ENCODE peak calls at places on chromosomes 1 and 21, in four cellular contexts. One of them, this sample, is unnamed.

GRCh38 chr1:229130028-229130668 is 140.8 kb upstream of the RAB4A start:
- DNase-seq in cardiac muscle cell: no peak
- DNase-seq in right atrium auricular region: no peak
- DNase-seq in IMR-90: no peak
- DNase-seq in this sample: no peak

GRCh38 chr1:1947493-1947892 is 28.4 kb upstream of the TMEM52 start:
- DNase-seq in IMR-90: no peak
- DNase-seq in right atrium auricular region: no peak
- DNase-seq in cardiac muscle cell: no peak
- DNase-seq in this sample: no peak

GRCh38 chr1:226026833-226027232 is 27.7 kb upstream of the SDE2 start:
- DNase-seq in IMR-90: no peak
- DNase-seq in cardiac muscle cell: no peak
- DNase-seq in right atrium auricular region: no peak
- DNase-seq in this sample: no peak

GRCh38 chr1:184242507-184242943 is 144.3 kb upstream of the C1orf21 start:
- DNase-seq in right atrium auricular region: no peak
- DNase-seq in cardiac muscle cell: peak
- DNase-seq in IMR-90: peak
- DNase-seq in this sample: no peak

GRCh38 chr1:16173447-16174260 is 17.8 kb upstream of the EPHA2 start:
- DNase-seq in IMR-90: peak
- DNase-seq in right atrium auricular region: no peak
- DNase-seq in cardiac muscle cell: peak
- DNase-seq in this sample: no peak

GRCh38 chr1:203124011-203124410 is 3.5 kb upstream of the ADORA1 start:
- DNase-seq in cardiac muscle cell: no peak
- DNase-seq in IMR-90: no peak
- DNase-seq in right atrium auricular region: peak
- DNase-seq in this sample: no peak

GRCh38 chr1:153548722-153549695 is at the start of gene S100A3:
- DNase-seq in IMR-90: peak
- DNase-seq in right atrium auricular region: peak
- DNase-seq in cardiac muscle cell: peak
- DNase-seq in this sample: no peak

GRCh38 chr1:201359031-201359872 is 18.2 kb downstream of the TNNT2 start:
- DNase-seq in IMR-90: no peak
- DNase-seq in right atrium auricular region: no peak
- DNase-seq in cardiac muscle cell: no peak
- DNase-seq in this sample: no peak

GRCh38 chr21:46022551-46023107 is 41.1 kb downstream of the COL6A1 start:
- DNase-seq in cardiac muscle cell: no peak
- DNase-seq in right atrium auricular region: no peak
- DNase-seq in IMR-90: no peak
- DNase-seq in this sample: no peak

GRCh38 chr1:61506231-61506630 is 218.7 kb downstream of the TM2D1 start:
- DNase-seq in cardiac muscle cell: peak
- DNase-seq in right atrium auricular region: no peak
- DNase-seq in IMR-90: no peak
- DNase-seq in this sample: no peak

GRCh38 chr1:17287377-17287776 is 20.6 kb upstream of the PADI4 start:
- DNase-seq in IMR-90: peak
- DNase-seq in cardiac muscle cell: peak
- DNase-seq in right atrium auricular region: no peak
- DNase-seq in this sample: no peak

GRCh38 chr1:236133802-236134201 is 8.5 kb upstream of the GPR137B start:
- DNase-seq in right atrium auricular region: no peak
- DNase-seq in IMR-90: no peak
- DNase-seq in cardiac muscle cell: no peak
- DNase-seq in this sample: no peak

GRCh38 chr1:52623812-52624211 is 9.2 kb upstream of the SHISAL2A start:
- DNase-seq in right atrium auricular region: no peak
- DNase-seq in IMR-90: no peak
- DNase-seq in cardiac muscle cell: no peak
- DNase-seq in this sample: no peak

DNA sequence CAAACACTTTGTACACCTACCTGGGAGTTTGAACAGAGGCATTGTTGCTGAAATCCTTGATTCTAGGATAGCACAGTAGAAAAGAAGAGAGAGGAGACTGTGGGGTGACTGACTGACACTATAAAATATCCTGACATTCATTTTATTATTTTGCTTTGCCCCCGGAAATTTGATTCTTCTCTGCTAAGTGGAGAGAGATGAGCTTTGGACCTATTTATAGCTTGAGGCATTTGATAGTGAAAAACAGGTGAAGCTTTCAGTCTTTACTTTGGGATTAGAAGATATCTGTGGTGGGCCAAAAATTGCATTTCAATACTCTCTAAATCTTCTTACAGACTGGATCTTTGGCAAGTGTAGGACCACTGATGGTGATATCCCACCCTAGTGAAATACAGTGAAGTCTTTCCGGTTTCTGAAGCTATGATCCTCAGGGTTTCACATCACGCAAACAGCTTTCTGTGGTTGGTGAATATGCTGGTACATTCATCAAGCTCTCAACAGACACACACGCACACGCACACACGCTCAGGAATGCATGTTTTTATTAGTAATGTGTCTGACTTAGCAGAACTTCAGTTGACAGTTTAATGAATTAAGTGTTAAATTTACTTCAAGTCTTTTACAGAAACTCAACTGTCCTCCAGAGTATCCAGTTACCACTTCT is at the start of gene AMPD1:
- DNase-seq in cardiac muscle cell: peak
- DNase-seq in right atrium auricular region: no peak
- DNase-seq in IMR-90: peak
- DNase-seq in this sample: no peak
- H3K4me3 ChIP-seq in cardiac muscle cell: no peak
- H3K4me3 ChIP-seq in right atrium auricular region: no peak
- H3K4me3 ChIP-seq in IMR-90: no peak
- H3K4me3 ChIP-seq in this sample: no peak

GRCh38 chr1:172497230-172497629 is 35.7 kb upstream of the SUCO start:
- DNase-seq in cardiac muscle cell: peak
- DNase-seq in right atrium auricular region: no peak
- DNase-seq in IMR-90: peak
- DNase-seq in this sample: peak
- H3K4me3 ChIP-seq in cardiac muscle cell: no peak
- H3K4me3 ChIP-seq in right atrium auricular region: no peak
- H3K4me3 ChIP-seq in IMR-90: no peak
- H3K4me3 ChIP-seq in this sample: no peak

GRCh38 chr1:89484097-89485038 is 40.3 kb upstream of the LRRC8B start:
- DNase-seq in cardiac muscle cell: no peak
- DNase-seq in IMR-90: no peak
- DNase-seq in right atrium auricular region: no peak
- DNase-seq in this sample: no peak
- H3K4me3 ChIP-seq in cardiac muscle cell: no peak
- H3K4me3 ChIP-seq in IMR-90: no peak
- H3K4me3 ChIP-seq in right atrium auricular region: no peak
- H3K4me3 ChIP-seq in this sample: no peak

GRCh38 chr1:93679546-93679945 is 2.1 kb downstream of the BCAR3 start:
- DNase-seq in right atrium auricular region: no peak
- DNase-seq in IMR-90: peak
- DNase-seq in cardiac muscle cell: no peak
- DNase-seq in this sample: no peak
- H3K4me3 ChIP-seq in right atrium auricular region: no peak
- H3K4me3 ChIP-seq in IMR-90: no peak
- H3K4me3 ChIP-seq in cardiac muscle cell: no peak
- H3K4me3 ChIP-seq in this sample: no peak

GRCh38 chr1:205313681-205314308 is 7.8 kb downstream of the NUAK2 start:
- DNase-seq in cardiac muscle cell: peak
- DNase-seq in right atrium auricular region: peak
- DNase-seq in IMR-90: peak
- DNase-seq in this sample: peak
- H3K4me3 ChIP-seq in cardiac muscle cell: no peak
- H3K4me3 ChIP-seq in right atrium auricular region: peak
- H3K4me3 ChIP-seq in IMR-90: peak
- H3K4me3 ChIP-seq in this sample: peak

DNA sequence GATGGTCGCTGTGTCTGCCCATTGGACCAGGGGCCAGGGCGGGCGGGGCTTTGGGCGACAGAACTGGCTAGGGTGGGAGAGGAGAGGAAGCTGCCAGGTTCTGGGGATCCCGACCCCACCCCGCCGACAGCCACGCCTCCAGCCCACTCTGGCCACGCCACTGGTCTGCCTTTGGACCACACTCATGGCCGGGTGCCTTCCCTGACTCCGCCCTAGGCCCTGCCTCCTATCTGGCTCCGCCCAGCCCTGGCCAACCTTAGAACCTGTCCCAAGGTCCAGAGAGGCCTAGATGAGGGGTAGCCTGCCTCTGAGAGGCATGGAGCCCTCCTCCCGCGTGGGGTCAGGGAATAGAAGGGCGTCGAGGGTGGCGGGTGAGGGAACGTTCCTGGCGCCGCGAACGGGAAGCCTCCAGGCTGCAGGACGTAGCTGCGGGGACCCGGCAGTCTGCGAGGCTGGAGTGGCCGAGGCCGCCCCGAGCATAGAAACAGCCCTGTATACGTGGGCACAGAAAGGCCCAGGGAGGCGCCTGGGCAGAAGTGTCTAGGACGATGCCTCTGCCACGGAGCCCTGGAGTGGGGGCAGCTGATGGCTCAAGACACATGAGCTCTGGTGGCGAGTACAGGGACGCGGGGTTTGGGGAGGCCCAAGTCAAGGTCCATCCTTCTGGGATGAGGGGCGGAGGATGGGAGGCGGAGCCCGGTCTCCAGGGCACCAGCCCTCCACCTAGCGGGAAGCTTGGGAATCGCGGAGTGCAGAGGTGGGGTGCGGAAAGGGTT is 11.5 kb upstream of the COL16A1 start:
- DNase-seq in right atrium auricular region: peak
- DNase-seq in cardiac muscle cell: peak
- DNase-seq in IMR-90: peak
- DNase-seq in this sample: peak
- H3K4me3 ChIP-seq in right atrium auricular region: peak
- H3K4me3 ChIP-seq in cardiac muscle cell: no peak
- H3K4me3 ChIP-seq in IMR-90: peak
- H3K4me3 ChIP-seq in this sample: peak